ENCODE peak calls at places on chromosomes 4 and X, in seven cellular contexts. One of them, this sample, is unnamed.

GRCh38 chrX:73930300-73930699 is 367.3 kb downstream of the CHIC1 start:
- DNase-seq in neuronal stem cell: no peak
- DNase-seq in H1: no peak
- DNase-seq in mesendoderm: no peak
- DNase-seq in trophoblast cell: no peak
- DNase-seq in IMR-90: peak
- DNase-seq in mesenchymal stem cell: no peak
- DNase-seq in this sample: no peak

GRCh38 chrX:140764401-140764919 is 54.9 kb downstream of the LINC00632 start:
- DNase-seq in neuronal stem cell: no peak
- DNase-seq in H1: peak
- DNase-seq in mesendoderm: peak
- DNase-seq in trophoblast cell: no peak
- DNase-seq in IMR-90: peak
- DNase-seq in mesenchymal stem cell: peak
- DNase-seq in this sample: peak

GRCh38 chrX:101415180-101416130 is 7.4 kb downstream of the HNRNPH2 start:
- DNase-seq in neuronal stem cell: peak
- DNase-seq in H1: no peak
- DNase-seq in mesendoderm: peak
- DNase-seq in trophoblast cell: peak
- DNase-seq in IMR-90: peak
- DNase-seq in mesenchymal stem cell: peak
- DNase-seq in this sample: peak

GRCh38 chrX:100643943-100644587 is at the start of gene SRPX2:
- DNase-seq in neuronal stem cell: no peak
- DNase-seq in H1: no peak
- DNase-seq in mesendoderm: no peak
- DNase-seq in trophoblast cell: peak
- DNase-seq in IMR-90: peak
- DNase-seq in mesenchymal stem cell: peak
- DNase-seq in this sample: no peak

GRCh38 chrX:124343016-124343415 is 3.3 kb upstream of the SH2D1A start:
- DNase-seq in neuronal stem cell: no peak
- DNase-seq in H1: no peak
- DNase-seq in mesendoderm: peak
- DNase-seq in trophoblast cell: no peak
- DNase-seq in IMR-90: no peak
- DNase-seq in mesenchymal stem cell: no peak
- DNase-seq in this sample: no peak

GRCh38 chr4:155742310-155743015 is 16.4 kb upstream of the GUCY1B1 start:
- DNase-seq in neuronal stem cell: no peak
- DNase-seq in H1: no peak
- DNase-seq in mesendoderm: peak
- DNase-seq in trophoblast cell: no peak
- DNase-seq in IMR-90: no peak
- DNase-seq in mesenchymal stem cell: no peak
- DNase-seq in this sample: no peak

GRCh38 chr4:2651998-2652397 is 104.1 kb downstream of the TNIP2 start:
- DNase-seq in neuronal stem cell: no peak
- DNase-seq in H1: no peak
- DNase-seq in mesendoderm: no peak
- DNase-seq in trophoblast cell: no peak
- DNase-seq in IMR-90: no peak
- DNase-seq in mesenchymal stem cell: no peak
- DNase-seq in this sample: no peak

GRCh38 chrX:56797966-56798711 is 69.1 kb downstream of the NBDY start:
- DNase-seq in neuronal stem cell: no peak
- DNase-seq in H1: peak
- DNase-seq in mesendoderm: no peak
- DNase-seq in trophoblast cell: peak
- DNase-seq in IMR-90: no peak
- DNase-seq in mesenchymal stem cell: no peak
- DNase-seq in this sample: peak

GRCh38 chr4:152537881-152538280 is 2.0 kb upstream of the FBXW7 start:
- DNase-seq in neuronal stem cell: no peak
- DNase-seq in H1: no peak
- DNase-seq in mesendoderm: no peak
- DNase-seq in trophoblast cell: no peak
- DNase-seq in IMR-90: no peak
- DNase-seq in mesenchymal stem cell: no peak
- DNase-seq in this sample: no peak

GRCh38 chrX:123217077-123217476 is 33.0 kb downstream of the GRIA3 start:
- DNase-seq in neuronal stem cell: no peak
- DNase-seq in H1: no peak
- DNase-seq in mesendoderm: no peak
- DNase-seq in trophoblast cell: no peak
- DNase-seq in IMR-90: no peak
- DNase-seq in mesenchymal stem cell: peak
- DNase-seq in this sample: no peak

GRCh38 chr4:5750052-5750950 is 39.3 kb downstream of the EVC start:
- DNase-seq in neuronal stem cell: no peak
- DNase-seq in H1: peak
- DNase-seq in mesendoderm: no peak
- DNase-seq in trophoblast cell: no peak
- DNase-seq in IMR-90: peak
- DNase-seq in mesenchymal stem cell: peak
- DNase-seq in this sample: no peak

GRCh38 chrX:119482497-119483480 is 14.5 kb downstream of the SLC25A5 start:
- DNase-seq in neuronal stem cell: no peak
- DNase-seq in H1: peak
- DNase-seq in mesendoderm: peak
- DNase-seq in trophoblast cell: peak
- DNase-seq in IMR-90: peak
- DNase-seq in mesenchymal stem cell: peak
- DNase-seq in this sample: peak

GRCh38 chrX:25941087-25941486 is 197.1 kb upstream of the MAGEB18 start:
- DNase-seq in neuronal stem cell: no peak
- DNase-seq in H1: no peak
- DNase-seq in mesendoderm: no peak
- DNase-seq in trophoblast cell: no peak
- DNase-seq in IMR-90: peak
- DNase-seq in mesenchymal stem cell: no peak
- DNase-seq in this sample: no peak

GRCh38 chr4:133921280-133922195 is 280.1 kb downstream of the PABPC4L start:
- DNase-seq in neuronal stem cell: no peak
- DNase-seq in H1: no peak
- DNase-seq in mesendoderm: peak
- DNase-seq in trophoblast cell: peak
- DNase-seq in IMR-90: peak
- DNase-seq in mesenchymal stem cell: peak
- DNase-seq in this sample: no peak

DNA sequence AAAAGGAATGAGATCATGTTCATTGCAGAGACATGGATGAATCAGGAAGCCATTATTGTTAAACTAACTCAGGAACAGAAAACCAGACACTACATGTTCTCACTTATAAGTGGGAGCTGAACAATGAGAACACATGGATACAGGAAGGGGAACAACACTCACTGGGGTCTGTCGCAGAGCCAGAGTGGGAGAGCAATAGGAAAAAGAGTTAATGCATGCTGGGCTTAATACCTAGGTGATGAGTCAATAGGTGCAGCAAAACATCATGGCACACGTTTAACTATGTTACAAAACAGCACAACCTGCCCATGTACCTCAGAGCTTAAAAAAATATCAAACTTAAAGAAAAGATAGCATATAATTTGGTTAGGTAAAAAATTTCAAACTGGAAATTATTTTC is 281.4 kb downstream of the PABPC4L start:
- DNase-seq in neuronal stem cell: no peak
- DNase-seq in H1: no peak
- DNase-seq in mesendoderm: no peak
- DNase-seq in trophoblast cell: no peak
- DNase-seq in IMR-90: no peak
- DNase-seq in mesenchymal stem cell: no peak
- DNase-seq in this sample: no peak
- H3K18ac ChIP-seq in neuronal stem cell: no peak
- H3K18ac ChIP-seq in H1: no peak
- H3K18ac ChIP-seq in mesendoderm: no peak
- H3K18ac ChIP-seq in trophoblast cell: no peak
- H3K18ac ChIP-seq in IMR-90: no peak
- H3K18ac ChIP-seq in mesenchymal stem cell: no peak
- H3K18ac ChIP-seq in this sample: no peak

DNA sequence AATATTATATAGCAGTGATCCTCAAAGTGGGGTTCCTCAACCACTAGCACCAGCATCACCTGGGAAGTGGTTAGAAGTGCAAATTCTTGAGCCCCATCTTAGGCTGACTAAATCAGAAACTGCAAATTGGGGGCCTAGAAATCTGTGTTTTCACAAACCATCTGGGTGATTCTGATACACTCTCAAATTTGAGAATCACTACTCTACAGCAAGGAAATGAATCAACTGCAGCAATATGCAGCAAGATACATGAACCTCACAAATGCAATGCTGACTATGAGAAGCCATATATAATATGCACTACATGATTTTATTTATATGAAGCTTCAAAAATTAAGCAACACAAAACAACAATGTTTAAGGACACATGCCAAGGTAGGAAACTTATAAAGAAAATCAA is 36.2 kb upstream of the IRS4 start:
- DNase-seq in neuronal stem cell: no peak
- DNase-seq in H1: no peak
- DNase-seq in mesendoderm: no peak
- DNase-seq in trophoblast cell: no peak
- DNase-seq in IMR-90: no peak
- DNase-seq in mesenchymal stem cell: no peak
- DNase-seq in this sample: no peak
- H3K18ac ChIP-seq in neuronal stem cell: no peak
- H3K18ac ChIP-seq in H1: no peak
- H3K18ac ChIP-seq in mesendoderm: no peak
- H3K18ac ChIP-seq in trophoblast cell: no peak
- H3K18ac ChIP-seq in IMR-90: no peak
- H3K18ac ChIP-seq in mesenchymal stem cell: no peak
- H3K18ac ChIP-seq in this sample: no peak

DNA sequence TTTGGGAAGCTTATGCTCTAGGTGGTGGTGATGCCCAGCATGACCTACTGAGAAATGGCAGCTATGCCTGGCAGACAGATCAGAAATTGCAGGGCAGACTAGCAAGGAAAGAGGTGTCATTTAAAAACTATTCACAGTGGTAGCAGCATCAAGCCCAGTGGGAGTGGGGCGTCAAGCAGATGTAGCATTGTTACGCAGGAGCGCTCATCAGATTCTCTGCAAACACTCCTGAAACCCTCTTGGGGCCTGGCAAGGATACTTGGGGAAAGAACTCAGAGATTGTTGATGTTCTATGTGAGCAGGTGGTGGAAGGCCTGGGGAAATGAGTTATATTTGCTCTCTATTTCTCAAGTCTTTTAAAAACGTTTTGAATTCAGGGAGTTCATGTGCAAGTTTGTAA is 437.6 kb downstream of the RAPGEF2 start:
- DNase-seq in neuronal stem cell: no peak
- DNase-seq in H1: peak
- DNase-seq in mesendoderm: peak
- DNase-seq in trophoblast cell: no peak
- DNase-seq in IMR-90: no peak
- DNase-seq in mesenchymal stem cell: no peak
- DNase-seq in this sample: peak
- H3K18ac ChIP-seq in neuronal stem cell: no peak
- H3K18ac ChIP-seq in H1: peak
- H3K18ac ChIP-seq in mesendoderm: no peak
- H3K18ac ChIP-seq in trophoblast cell: no peak
- H3K18ac ChIP-seq in IMR-90: no peak
- H3K18ac ChIP-seq in mesenchymal stem cell: no peak
- H3K18ac ChIP-seq in this sample: no peak

DNA sequence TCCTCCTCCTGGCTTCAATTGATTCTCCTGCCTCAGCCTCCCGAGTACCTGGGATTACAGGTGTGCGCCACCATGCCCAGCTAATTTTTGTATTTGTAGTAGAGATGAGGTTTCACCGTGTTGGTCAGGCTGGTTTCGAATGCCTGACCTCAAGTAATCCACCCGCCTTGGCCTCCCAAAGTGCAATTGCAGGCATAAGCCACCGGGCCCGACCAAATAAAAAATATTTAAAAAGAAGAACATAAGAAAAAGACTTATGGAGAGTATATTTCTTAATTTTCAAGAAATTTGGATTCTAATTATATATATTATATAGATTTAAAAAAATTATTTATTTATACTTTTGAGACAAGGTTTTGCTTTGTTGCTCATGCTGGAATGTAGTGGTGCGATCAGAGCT is 29.8 kb downstream of the N4BP2 start:
- DNase-seq in neuronal stem cell: no peak
- DNase-seq in H1: no peak
- DNase-seq in mesendoderm: no peak
- DNase-seq in trophoblast cell: no peak
- DNase-seq in IMR-90: no peak
- DNase-seq in mesenchymal stem cell: no peak
- DNase-seq in this sample: no peak
- H3K18ac ChIP-seq in neuronal stem cell: no peak
- H3K18ac ChIP-seq in H1: no peak
- H3K18ac ChIP-seq in mesendoderm: no peak
- H3K18ac ChIP-seq in trophoblast cell: no peak
- H3K18ac ChIP-seq in IMR-90: no peak
- H3K18ac ChIP-seq in mesenchymal stem cell: no peak
- H3K18ac ChIP-seq in this sample: no peak

DNA sequence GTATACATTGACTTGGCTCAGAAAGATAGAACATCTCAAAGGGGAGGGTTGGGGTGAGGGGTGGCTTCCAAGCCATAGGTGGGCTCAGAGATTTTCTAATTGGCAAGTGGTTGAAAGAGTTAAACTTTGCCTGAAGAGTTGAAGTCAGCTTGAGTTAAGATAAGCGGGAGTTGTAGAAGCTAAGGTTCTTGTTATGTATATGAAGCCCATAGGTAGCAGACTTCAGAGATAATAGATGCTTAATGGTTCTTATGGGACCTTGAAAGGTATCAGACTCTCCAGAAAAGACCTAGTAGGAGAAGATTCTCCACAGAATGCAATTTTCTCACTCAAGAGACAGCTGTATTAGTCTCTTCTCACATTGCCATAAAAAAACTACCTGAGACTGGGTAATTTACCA is 599.1 kb upstream of the CPEB2 start:
- DNase-seq in neuronal stem cell: no peak
- DNase-seq in H1: no peak
- DNase-seq in mesendoderm: peak
- DNase-seq in trophoblast cell: no peak
- DNase-seq in IMR-90: no peak
- DNase-seq in mesenchymal stem cell: no peak
- DNase-seq in this sample: no peak
- H3K18ac ChIP-seq in neuronal stem cell: no peak
- H3K18ac ChIP-seq in H1: no peak
- H3K18ac ChIP-seq in mesendoderm: no peak
- H3K18ac ChIP-seq in trophoblast cell: no peak
- H3K18ac ChIP-seq in IMR-90: no peak
- H3K18ac ChIP-seq in mesenchymal stem cell: no peak
- H3K18ac ChIP-seq in this sample: no peak

This sample was measured in H9.